ENCODE peak calls at places on chromosomes 3 and 15, in eight cellular contexts. One of them, this sample, is unnamed.

GRCh38 chr3:40310690-40311089 is 1.2 kb downstream of the EIF1B start:
- DNase-seq in progenitor cell of endocrine pancreas: no peak
- DNase-seq in fibroblast of pulmonary artery: peak; percentile 52
- DNase-seq in astrocyte: no peak
- DNase-seq in fibroblast of lung: peak; percentile 52
- DNase-seq in CD4-positive, alpha-beta T cell: no peak
- DNase-seq in CD8-positive, alpha-beta T cell: no peak
- DNase-seq in HCT116: no peak
- DNase-seq in this sample: no peak

GRCh38 chr3:124997303-124998246 is 58.2 kb downstream of the HEG1 start:
- DNase-seq in fibroblast of lung: no peak
- DNase-seq in HCT116: no peak
- DNase-seq in progenitor cell of endocrine pancreas: no peak
- DNase-seq in fibroblast of pulmonary artery: no peak
- DNase-seq in CD4-positive, alpha-beta T cell: no peak
- DNase-seq in CD8-positive, alpha-beta T cell: no peak
- DNase-seq in astrocyte: no peak
- DNase-seq in this sample: no peak

GRCh38 chr3:95615592-95616310 is 1198.6 kb upstream of the EPHA6 start:
- DNase-seq in fibroblast of lung: no peak
- DNase-seq in fibroblast of pulmonary artery: no peak
- DNase-seq in astrocyte: no peak
- DNase-seq in progenitor cell of endocrine pancreas: no peak
- DNase-seq in HCT116: no peak
- DNase-seq in CD8-positive, alpha-beta T cell: no peak
- DNase-seq in CD4-positive, alpha-beta T cell: no peak
- DNase-seq in this sample: no peak

GRCh38 chr3:14434541-14435151 is 32.2 kb downstream of the SLC6A6 start:
- DNase-seq in progenitor cell of endocrine pancreas: no peak
- DNase-seq in CD4-positive, alpha-beta T cell: no peak
- DNase-seq in fibroblast of lung: no peak
- DNase-seq in astrocyte: no peak
- DNase-seq in fibroblast of pulmonary artery: no peak
- DNase-seq in CD8-positive, alpha-beta T cell: no peak
- DNase-seq in HCT116: no peak
- DNase-seq in this sample: no peak

GRCh38 chr3:45631486-45631885 is 36.9 kb downstream of the LIMD1 start:
- DNase-seq in progenitor cell of endocrine pancreas: no peak
- DNase-seq in HCT116: no peak
- DNase-seq in CD4-positive, alpha-beta T cell: no peak
- DNase-seq in astrocyte: no peak
- DNase-seq in fibroblast of lung: no peak
- DNase-seq in fibroblast of pulmonary artery: no peak
- DNase-seq in CD8-positive, alpha-beta T cell: no peak
- DNase-seq in this sample: no peak

GRCh38 chr15:98856540-98856907 is 151.1 kb downstream of the PGPEP1L start:
- DNase-seq in HCT116: no peak
- DNase-seq in CD4-positive, alpha-beta T cell: no peak
- DNase-seq in CD8-positive, alpha-beta T cell: no peak
- DNase-seq in fibroblast of pulmonary artery: peak; percentile 59
- DNase-seq in progenitor cell of endocrine pancreas: no peak
- DNase-seq in fibroblast of lung: peak; percentile 93
- DNase-seq in astrocyte: peak; percentile 91
- DNase-seq in this sample: peak; percentile 91

GRCh38 chr15:31458591-31458990 is 132.0 kb downstream of the KLF13 start:
- DNase-seq in CD4-positive, alpha-beta T cell: no peak
- DNase-seq in CD8-positive, alpha-beta T cell: no peak
- DNase-seq in progenitor cell of endocrine pancreas: no peak
- DNase-seq in astrocyte: no peak
- DNase-seq in HCT116: no peak
- DNase-seq in fibroblast of pulmonary artery: no peak
- DNase-seq in fibroblast of lung: no peak
- DNase-seq in this sample: no peak

GRCh38 chr15:65033659-65034269 is 4.3 kb upstream of the MTFMT start:
- DNase-seq in astrocyte: peak; percentile 22
- DNase-seq in CD4-positive, alpha-beta T cell: no peak
- DNase-seq in fibroblast of lung: peak; percentile 76
- DNase-seq in progenitor cell of endocrine pancreas: no peak
- DNase-seq in HCT116: peak; percentile 31
- DNase-seq in fibroblast of pulmonary artery: peak; percentile 63
- DNase-seq in CD8-positive, alpha-beta T cell: no peak
- DNase-seq in this sample: peak; percentile 50

GRCh38 chr15:67253517-67254237 is 784 bp downstream of the AAGAB start:
- DNase-seq in astrocyte: peak; percentile 30
- DNase-seq in HCT116: no peak
- DNase-seq in CD8-positive, alpha-beta T cell: no peak
- DNase-seq in progenitor cell of endocrine pancreas: no peak
- DNase-seq in fibroblast of lung: peak; percentile 20
- DNase-seq in fibroblast of pulmonary artery: peak; percentile 24
- DNase-seq in CD4-positive, alpha-beta T cell: no peak
- DNase-seq in this sample: no peak

GRCh38 chr3:66393486-66394260 is 107.1 kb downstream of the LRIG1 start:
- DNase-seq in astrocyte: peak; percentile 75
- DNase-seq in CD8-positive, alpha-beta T cell: peak; percentile 32
- DNase-seq in CD4-positive, alpha-beta T cell: peak; percentile 47
- DNase-seq in fibroblast of lung: no peak
- DNase-seq in fibroblast of pulmonary artery: peak; percentile 25
- DNase-seq in progenitor cell of endocrine pancreas: no peak
- DNase-seq in HCT116: no peak
- DNase-seq in this sample: no peak

GRCh38 chr3:114178770-114179368 is at the start of gene DRD3:
- DNase-seq in progenitor cell of endocrine pancreas: peak; percentile 45
- DNase-seq in fibroblast of pulmonary artery: peak; percentile 70
- DNase-seq in CD4-positive, alpha-beta T cell: no peak
- DNase-seq in astrocyte: peak; percentile 34
- DNase-seq in HCT116: no peak
- DNase-seq in CD8-positive, alpha-beta T cell: no peak
- DNase-seq in fibroblast of lung: peak; percentile 56
- DNase-seq in this sample: peak; percentile 7

GRCh38 chr15:80585544-80586018 is 109.5 kb upstream of the ABHD17C start:
- DNase-seq in progenitor cell of endocrine pancreas: no peak
- DNase-seq in CD4-positive, alpha-beta T cell: no peak
- DNase-seq in fibroblast of pulmonary artery: no peak
- DNase-seq in CD8-positive, alpha-beta T cell: no peak
- DNase-seq in astrocyte: no peak
- DNase-seq in HCT116: peak; percentile 31
- DNase-seq in fibroblast of lung: no peak
- DNase-seq in this sample: no peak

GRCh38 chr3:143123353-143123974 is 3.9 kb downstream of the CHST2 start:
- DNase-seq in CD8-positive, alpha-beta T cell: no peak
- DNase-seq in CD4-positive, alpha-beta T cell: no peak
- DNase-seq in fibroblast of pulmonary artery: no peak
- DNase-seq in astrocyte: no peak
- DNase-seq in fibroblast of lung: no peak
- DNase-seq in HCT116: no peak
- DNase-seq in progenitor cell of endocrine pancreas: no peak
- DNase-seq in this sample: no peak

GRCh38 chr3:101011086-101011485 is 17.9 kb upstream of the ABI3BP start:
- DNase-seq in progenitor cell of endocrine pancreas: no peak
- DNase-seq in astrocyte: no peak
- DNase-seq in HCT116: no peak
- DNase-seq in CD4-positive, alpha-beta T cell: no peak
- DNase-seq in CD8-positive, alpha-beta T cell: no peak
- DNase-seq in fibroblast of pulmonary artery: no peak
- DNase-seq in fibroblast of lung: no peak
- DNase-seq in this sample: peak; percentile 52

GRCh38 chr15:75696303-75696657 is 16.4 kb downstream of the CSPG4 start:
- DNase-seq in CD8-positive, alpha-beta T cell: no peak
- DNase-seq in fibroblast of lung: no peak
- DNase-seq in HCT116: no peak
- DNase-seq in progenitor cell of endocrine pancreas: no peak
- DNase-seq in CD4-positive, alpha-beta T cell: no peak
- DNase-seq in fibroblast of pulmonary artery: no peak
- DNase-seq in astrocyte: no peak
- DNase-seq in this sample: no peak

GRCh38 chr15:75695206-75695605 is 17.4 kb downstream of the CSPG4 start:
- DNase-seq in astrocyte: no peak
- DNase-seq in CD8-positive, alpha-beta T cell: no peak
- DNase-seq in fibroblast of pulmonary artery: no peak
- DNase-seq in fibroblast of lung: no peak
- DNase-seq in progenitor cell of endocrine pancreas: no peak
- DNase-seq in CD4-positive, alpha-beta T cell: no peak
- DNase-seq in HCT116: no peak
- DNase-seq in this sample: no peak

GRCh38 chr15:75695634-75696302 is 16.9 kb downstream of the CSPG4 start:
- DNase-seq in fibroblast of lung: no peak
- DNase-seq in HCT116: no peak
- DNase-seq in fibroblast of pulmonary artery: no peak
- DNase-seq in CD4-positive, alpha-beta T cell: no peak
- DNase-seq in progenitor cell of endocrine pancreas: no peak
- DNase-seq in astrocyte: no peak
- DNase-seq in CD8-positive, alpha-beta T cell: no peak
- DNase-seq in this sample: no peak

GRCh38 chr15:75693501-75694240 is 19.0 kb downstream of the CSPG4 start:
- DNase-seq in CD8-positive, alpha-beta T cell: no peak
- DNase-seq in CD4-positive, alpha-beta T cell: no peak
- DNase-seq in astrocyte: peak; percentile 77
- DNase-seq in HCT116: no peak
- DNase-seq in progenitor cell of endocrine pancreas: no peak
- DNase-seq in fibroblast of pulmonary artery: peak; percentile 71
- DNase-seq in fibroblast of lung: peak; percentile 65
- DNase-seq in this sample: peak; percentile 42

DNA sequence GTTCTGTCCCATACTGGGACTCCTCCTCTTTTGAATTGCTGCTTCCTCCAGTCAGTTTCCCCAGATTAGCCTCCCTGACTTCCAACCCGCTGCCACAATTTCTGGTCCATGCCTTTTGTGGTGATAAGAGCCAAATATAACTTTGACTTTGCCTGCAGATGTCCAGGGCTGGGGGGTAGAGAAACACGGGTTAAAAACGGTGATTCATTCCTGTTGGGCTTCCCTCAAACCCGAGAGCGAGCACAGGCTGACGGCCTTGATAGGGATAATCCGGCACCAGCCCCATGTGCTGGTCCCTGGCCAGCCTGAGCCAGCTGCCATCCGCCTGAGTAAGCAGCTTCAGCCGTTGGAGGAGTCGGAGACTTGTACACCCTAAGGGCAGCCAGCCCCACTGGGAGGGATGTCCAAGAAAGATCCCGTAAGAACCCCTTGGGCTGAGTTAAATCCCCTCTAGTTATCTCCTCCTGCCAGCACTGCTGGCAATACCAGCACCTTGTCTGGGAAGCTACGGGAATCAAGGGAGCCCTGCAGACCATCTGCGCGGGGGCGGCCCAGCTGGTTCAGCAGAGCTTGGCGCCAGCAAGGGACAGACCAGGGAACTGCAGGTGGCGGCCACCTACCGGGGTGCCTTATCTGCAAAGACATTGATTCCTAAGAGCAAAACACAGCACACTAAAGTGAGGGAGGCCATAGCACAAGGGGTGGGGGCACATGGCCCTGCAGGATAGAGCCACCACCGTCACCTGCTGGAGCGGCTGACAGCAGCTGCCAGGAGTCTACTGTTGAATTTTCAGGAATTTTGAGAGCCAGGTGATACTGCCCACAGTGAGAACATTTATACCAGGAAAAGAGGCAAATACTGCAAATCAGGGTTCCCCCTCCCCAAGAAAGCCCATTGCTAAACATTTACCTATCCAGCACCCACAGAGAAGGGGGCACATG is 18.1 kb downstream of the CSPG4 start:
- DNase-seq in CD4-positive, alpha-beta T cell: no peak
- DNase-seq in HCT116: no peak
- DNase-seq in astrocyte: peak; percentile 98
- DNase-seq in CD8-positive, alpha-beta T cell: no peak
- DNase-seq in fibroblast of lung: peak; percentile 98
- DNase-seq in fibroblast of pulmonary artery: peak; percentile 95
- DNase-seq in progenitor cell of endocrine pancreas: peak; percentile 55
- DNase-seq in this sample: peak; percentile 99
- TF ChIP-seq CTCF in CD4-positive, alpha-beta T cell: no peak
- TF ChIP-seq CTCF in HCT116: peak; percentile 54
- TF ChIP-seq CTCF in astrocyte: peak; percentile 29
- TF ChIP-seq CTCF in CD8-positive, alpha-beta T cell: no peak
- TF ChIP-seq CTCF in fibroblast of lung: peak; percentile 27
- TF ChIP-seq CTCF in fibroblast of pulmonary artery: peak; percentile 35
- TF ChIP-seq CTCF in progenitor cell of endocrine pancreas: peak; percentile 68
- TF ChIP-seq CTCF in this sample: peak; percentile 79

DNA sequence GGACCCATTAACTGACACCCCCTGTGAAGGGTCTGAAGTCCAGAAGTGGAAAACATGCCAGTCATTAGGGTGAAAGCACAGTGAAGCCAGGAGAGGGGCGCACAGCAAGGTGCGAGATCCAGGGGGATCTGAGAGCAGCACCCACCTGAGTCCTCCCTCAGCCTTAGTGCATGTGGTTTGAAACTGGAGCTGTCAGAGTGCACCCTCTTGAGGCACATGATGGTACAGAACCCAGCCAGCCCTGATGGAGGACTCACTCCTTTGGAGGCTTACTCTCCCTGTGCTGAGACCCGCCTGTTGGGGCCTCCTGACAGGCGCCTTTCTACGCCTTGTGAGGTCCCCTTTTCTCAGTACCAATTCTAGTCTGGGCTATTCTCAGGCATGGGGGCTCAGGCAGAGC is 77.8 kb downstream of the IL20RB start:
- DNase-seq in CD8-positive, alpha-beta T cell: no peak
- DNase-seq in astrocyte: no peak
- DNase-seq in CD4-positive, alpha-beta T cell: no peak
- DNase-seq in HCT116: peak; percentile 16
- DNase-seq in progenitor cell of endocrine pancreas: no peak
- DNase-seq in fibroblast of lung: no peak
- DNase-seq in fibroblast of pulmonary artery: peak; percentile 29
- DNase-seq in this sample: no peak
- TF ChIP-seq CTCF in CD8-positive, alpha-beta T cell: no peak
- TF ChIP-seq CTCF in astrocyte: peak; percentile 7
- TF ChIP-seq CTCF in CD4-positive, alpha-beta T cell: no peak
- TF ChIP-seq CTCF in HCT116: peak; percentile 64
- TF ChIP-seq CTCF in progenitor cell of endocrine pancreas: peak; percentile 40
- TF ChIP-seq CTCF in fibroblast of lung: peak; percentile 20
- TF ChIP-seq CTCF in fibroblast of pulmonary artery: peak; percentile 48
- TF ChIP-seq CTCF in this sample: peak; percentile 61

GRCh38 chr15:55108858-55109518 is 87.8 kb downstream of the RSL24D1 start:
- DNase-seq in astrocyte: no peak
- DNase-seq in progenitor cell of endocrine pancreas: peak; percentile 64
- DNase-seq in HCT116: peak; percentile 36
- DNase-seq in CD4-positive, alpha-beta T cell: peak; percentile 30
- DNase-seq in fibroblast of lung: peak; percentile 65
- DNase-seq in fibroblast of pulmonary artery: peak; percentile 65
- DNase-seq in CD8-positive, alpha-beta T cell: peak; percentile 4
- DNase-seq in this sample: peak; percentile 7
- TF ChIP-seq CTCF in astrocyte: peak; percentile 63
- TF ChIP-seq CTCF in progenitor cell of endocrine pancreas: peak; percentile 80
- TF ChIP-seq CTCF in HCT116: peak; percentile 87
- TF ChIP-seq CTCF in CD4-positive, alpha-beta T cell: peak; percentile 27
- TF ChIP-seq CTCF in fibroblast of lung: peak; percentile 88
- TF ChIP-seq CTCF in fibroblast of pulmonary artery: peak; percentile 78
- TF ChIP-seq CTCF in CD8-positive, alpha-beta T cell: peak; percentile 53
- TF ChIP-seq CTCF in this sample: peak; percentile 79

DNA sequence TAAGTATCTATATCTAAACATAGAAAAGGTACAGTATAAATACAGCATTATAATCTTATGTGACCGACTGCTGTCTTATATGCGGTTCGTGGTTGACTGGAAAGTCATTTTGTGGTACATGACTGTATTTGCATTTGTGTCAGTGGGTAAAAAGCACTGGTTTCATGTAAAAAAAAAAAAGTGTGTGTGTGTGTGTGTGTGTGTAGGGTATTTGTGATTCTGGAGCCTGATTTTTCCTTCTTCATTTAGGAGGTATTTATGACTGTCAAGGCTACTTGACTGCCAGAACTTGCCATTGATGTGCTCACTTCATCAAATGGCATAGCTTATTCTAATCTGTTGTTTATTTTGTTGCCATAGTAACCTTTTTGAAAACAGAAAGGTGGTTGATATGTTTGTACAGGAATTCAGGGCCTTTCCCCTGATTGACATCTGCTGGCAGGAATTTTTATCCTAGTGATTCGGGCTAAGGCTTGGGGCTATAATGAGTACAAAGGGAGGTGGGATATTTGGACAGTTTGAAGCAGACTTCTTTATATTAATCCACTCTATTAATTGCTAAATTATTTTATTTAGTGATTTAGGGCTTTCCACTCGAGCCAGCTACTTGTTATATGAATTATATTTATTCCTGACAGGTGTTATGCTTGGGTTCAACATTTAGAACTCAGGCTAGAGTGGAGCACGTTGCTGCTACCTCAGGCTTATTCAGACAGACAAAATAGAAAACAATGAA is 63.4 kb downstream of the AKAP13 start:
- DNase-seq in fibroblast of pulmonary artery: peak; percentile 65
- DNase-seq in HCT116: peak; percentile 47
- DNase-seq in CD4-positive, alpha-beta T cell: no peak
- DNase-seq in astrocyte: peak; percentile 61
- DNase-seq in fibroblast of lung: peak; percentile 27
- DNase-seq in progenitor cell of endocrine pancreas: no peak
- DNase-seq in CD8-positive, alpha-beta T cell: no peak
- DNase-seq in this sample: peak; percentile 23
- TF ChIP-seq CTCF in fibroblast of pulmonary artery: no peak
- TF ChIP-seq CTCF in HCT116: peak; percentile 18
- TF ChIP-seq CTCF in CD4-positive, alpha-beta T cell: no peak
- TF ChIP-seq CTCF in astrocyte: no peak
- TF ChIP-seq CTCF in fibroblast of lung: no peak
- TF ChIP-seq CTCF in progenitor cell of endocrine pancreas: peak; percentile 15
- TF ChIP-seq CTCF in CD8-positive, alpha-beta T cell: no peak
- TF ChIP-seq CTCF in this sample: no peak